ENCODE peak calls at places on chromosome 21, in nine cellular contexts. One of them, this sample, is unnamed.

GRCh38 chr21:46218906-46219590 is 9.5 kb downstream of the LSS start:
- DNase-seq in prostate gland: no peak
- DNase-seq in GM23338: no peak
- DNase-seq in K562: no peak
- DNase-seq in GM12892: no peak
- DNase-seq in sigmoid colon: peak
- DNase-seq in H1: no peak
- DNase-seq in HCT116: no peak
- DNase-seq in GM12891: no peak
- DNase-seq in this sample: no peak

GRCh38 chr21:39137248-39138186 is 45.7 kb downstream of the PSMG1 start:
- DNase-seq in GM23338: peak
- DNase-seq in GM12892: no peak
- DNase-seq in H1: no peak
- DNase-seq in GM12891: no peak
- DNase-seq in HCT116: no peak
- DNase-seq in K562: peak
- DNase-seq in sigmoid colon: no peak
- DNase-seq in prostate gland: no peak
- DNase-seq in this sample: peak

GRCh38 chr21:35208810-35209517 is 159.9 kb upstream of the RUNX1 start:
- DNase-seq in sigmoid colon: no peak
- DNase-seq in HCT116: no peak
- DNase-seq in H1: no peak
- DNase-seq in K562: no peak
- DNase-seq in GM23338: no peak
- DNase-seq in GM12891: no peak
- DNase-seq in GM12892: no peak
- DNase-seq in prostate gland: no peak
- DNase-seq in this sample: no peak

GRCh38 chr21:33846141-33846540 is 69.5 kb downstream of the ATP5PO start:
- DNase-seq in K562: no peak
- DNase-seq in GM23338: no peak
- DNase-seq in prostate gland: no peak
- DNase-seq in GM12892: no peak
- DNase-seq in sigmoid colon: no peak
- DNase-seq in HCT116: no peak
- DNase-seq in H1: no peak
- DNase-seq in GM12891: no peak
- DNase-seq in this sample: no peak

GRCh38 chr21:38660333-38661295 is 145.1 kb upstream of the ETS2 start:
- DNase-seq in H1: no peak
- DNase-seq in GM23338: peak
- DNase-seq in HCT116: no peak
- DNase-seq in prostate gland: no peak
- DNase-seq in sigmoid colon: no peak
- DNase-seq in GM12892: no peak
- DNase-seq in K562: no peak
- DNase-seq in GM12891: no peak
- DNase-seq in this sample: peak

GRCh38 chr21:14737922-14738321 is 191.8 kb upstream of the SAMSN1 start:
- DNase-seq in GM12891: no peak
- DNase-seq in prostate gland: peak
- DNase-seq in GM12892: no peak
- DNase-seq in GM23338: peak
- DNase-seq in sigmoid colon: no peak
- DNase-seq in K562: no peak
- DNase-seq in HCT116: peak
- DNase-seq in H1: no peak
- DNase-seq in this sample: peak

GRCh38 chr21:31173881-31174555 is 135.7 kb upstream of the KRTAP19-8 start:
- DNase-seq in prostate gland: no peak
- DNase-seq in GM23338: no peak
- DNase-seq in H1: no peak
- DNase-seq in HCT116: no peak
- DNase-seq in K562: no peak
- DNase-seq in sigmoid colon: no peak
- DNase-seq in GM12891: no peak
- DNase-seq in GM12892: no peak
- DNase-seq in this sample: no peak

GRCh38 chr21:42312626-42313104 is 2.5 kb downstream of the TFF3 start:
- DNase-seq in GM23338: no peak
- DNase-seq in prostate gland: no peak
- DNase-seq in HCT116: no peak
- DNase-seq in sigmoid colon: no peak
- DNase-seq in GM12891: no peak
- DNase-seq in GM12892: no peak
- DNase-seq in H1: no peak
- DNase-seq in K562: no peak
- DNase-seq in this sample: no peak

DNA sequence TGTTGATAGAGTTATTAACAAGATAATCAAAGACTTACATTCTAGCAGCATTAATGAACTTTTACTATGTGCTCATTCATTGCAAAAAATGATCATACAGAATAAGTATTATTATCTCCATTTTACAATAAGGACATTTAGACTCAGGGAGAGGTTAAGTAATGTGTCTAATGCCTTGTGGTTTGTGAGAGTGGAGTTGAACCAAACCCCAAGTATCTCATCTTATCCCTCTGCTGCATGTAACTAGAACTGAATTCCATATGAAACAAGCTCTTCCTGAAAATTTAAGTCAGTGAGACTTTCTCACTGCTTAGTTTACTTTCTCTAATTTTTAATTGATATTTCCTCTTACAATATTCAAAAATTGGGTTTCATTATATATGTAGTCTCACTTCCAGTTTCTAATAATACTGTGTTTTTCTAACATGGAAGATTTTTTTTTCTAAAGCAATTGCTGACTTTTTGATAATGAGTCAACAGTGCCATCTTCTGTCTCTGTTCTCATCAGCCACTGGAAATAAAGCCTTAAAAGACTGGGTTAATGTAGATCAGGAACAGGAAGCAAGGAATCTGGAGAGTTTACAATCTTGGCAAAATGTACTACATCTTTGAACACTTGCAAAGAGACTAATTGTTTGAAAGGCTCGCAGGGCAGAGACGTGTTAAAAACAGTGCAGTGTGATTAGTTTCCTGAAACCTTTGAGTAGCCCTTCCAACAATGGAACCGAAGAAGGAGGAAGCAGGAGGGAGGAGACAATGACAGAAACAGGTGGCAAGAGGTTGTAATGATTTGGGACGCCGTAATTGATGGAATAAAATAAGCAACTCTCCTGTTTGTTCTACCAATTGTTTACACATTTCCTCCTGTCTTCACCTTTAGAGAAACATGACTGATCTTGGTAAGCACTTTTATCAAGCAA is 567.6 kb downstream of the MRPL39 start:
- DNase-seq in GM23338: peak
- DNase-seq in GM12892: no peak
- DNase-seq in sigmoid colon: no peak
- DNase-seq in H1: no peak
- DNase-seq in K562: no peak
- DNase-seq in prostate gland: no peak
- DNase-seq in HCT116: no peak
- DNase-seq in GM12891: no peak
- DNase-seq in this sample: peak
- TF ChIP-seq POLR2AphosphoS5 in GM23338: no peak
- TF ChIP-seq POLR2AphosphoS5 in GM12892: no peak
- TF ChIP-seq POLR2AphosphoS5 in sigmoid colon: no peak
- TF ChIP-seq POLR2AphosphoS5 in H1: no peak
- TF ChIP-seq POLR2AphosphoS5 in K562: no peak
- TF ChIP-seq POLR2AphosphoS5 in prostate gland: no peak
- TF ChIP-seq POLR2AphosphoS5 in HCT116: no peak
- TF ChIP-seq POLR2AphosphoS5 in GM12891: no peak
- TF ChIP-seq POLR2AphosphoS5 in this sample: no peak

DNA sequence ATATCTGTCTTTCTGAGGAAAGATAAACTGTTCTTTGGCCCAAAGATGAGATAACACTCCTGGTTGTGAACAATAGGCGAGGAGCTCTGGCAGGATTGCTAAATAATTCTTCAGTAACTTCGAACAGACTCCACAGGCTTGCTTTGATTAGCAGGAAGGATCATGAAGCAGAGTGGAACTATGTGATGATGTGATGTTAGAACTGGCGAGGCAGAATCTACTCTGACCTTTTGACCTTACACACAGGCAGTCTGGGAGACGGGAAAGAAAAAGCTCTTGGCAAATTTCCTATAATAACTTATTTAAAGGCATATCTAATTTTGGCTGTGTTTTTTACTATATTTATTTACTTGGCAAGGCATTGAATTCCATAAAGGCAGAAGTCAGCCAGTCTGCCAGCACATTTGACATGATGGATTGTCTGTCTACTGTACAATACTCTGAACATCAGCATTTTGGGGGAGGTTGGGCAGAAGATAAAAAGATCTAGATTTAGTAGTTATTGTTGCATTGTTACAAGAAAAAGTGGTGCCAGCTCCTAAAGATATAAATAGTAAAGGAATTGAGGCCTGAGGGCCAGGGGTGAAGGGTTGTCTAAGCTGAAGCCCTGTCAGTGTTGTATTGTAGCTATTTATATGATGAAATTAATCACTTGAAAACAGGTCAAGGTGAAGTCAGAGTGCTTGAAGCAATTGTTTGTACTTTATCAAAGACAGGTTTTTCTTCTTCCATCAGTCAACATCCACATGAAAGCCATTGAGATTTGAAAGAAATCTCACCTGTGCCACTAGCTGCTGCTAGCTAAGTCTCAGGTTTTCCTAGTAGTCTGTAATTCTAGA is 708.8 kb downstream of the LTN1 start:
- DNase-seq in sigmoid colon: no peak
- DNase-seq in H1: no peak
- DNase-seq in K562: no peak
- DNase-seq in GM23338: no peak
- DNase-seq in GM12892: no peak
- DNase-seq in HCT116: no peak
- DNase-seq in prostate gland: no peak
- DNase-seq in GM12891: no peak
- DNase-seq in this sample: no peak
- TF ChIP-seq POLR2AphosphoS5 in sigmoid colon: no peak
- TF ChIP-seq POLR2AphosphoS5 in H1: no peak
- TF ChIP-seq POLR2AphosphoS5 in K562: no peak
- TF ChIP-seq POLR2AphosphoS5 in GM23338: no peak
- TF ChIP-seq POLR2AphosphoS5 in GM12892: no peak
- TF ChIP-seq POLR2AphosphoS5 in HCT116: no peak
- TF ChIP-seq POLR2AphosphoS5 in prostate gland: no peak
- TF ChIP-seq POLR2AphosphoS5 in GM12891: no peak
- TF ChIP-seq POLR2AphosphoS5 in this sample: no peak

GRCh38 chr21:36584980-36585940 is 105.3 kb upstream of the CLDN14 start:
- DNase-seq in K562: no peak
- DNase-seq in prostate gland: peak
- DNase-seq in GM12892: no peak
- DNase-seq in GM23338: peak
- DNase-seq in HCT116: no peak
- DNase-seq in H1: no peak
- DNase-seq in sigmoid colon: no peak
- DNase-seq in GM12891: no peak
- DNase-seq in this sample: no peak

GRCh38 chr21:36589352-36589971 is 109.5 kb upstream of the SIM2 start:
- DNase-seq in H1: no peak
- DNase-seq in HCT116: peak
- DNase-seq in GM12891: peak
- DNase-seq in sigmoid colon: no peak
- DNase-seq in prostate gland: no peak
- DNase-seq in GM23338: peak
- DNase-seq in K562: peak
- DNase-seq in GM12892: peak
- DNase-seq in this sample: peak

GRCh38 chr21:36579898-36580297 is 100.0 kb upstream of the CLDN14 start:
- DNase-seq in HCT116: no peak
- DNase-seq in H1: no peak
- DNase-seq in sigmoid colon: no peak
- DNase-seq in prostate gland: no peak
- DNase-seq in GM12892: no peak
- DNase-seq in GM23338: no peak
- DNase-seq in K562: no peak
- DNase-seq in GM12891: no peak
- DNase-seq in this sample: no peak

GRCh38 chr21:36587388-36587787 is 107.5 kb upstream of the CLDN14 start:
- DNase-seq in K562: no peak
- DNase-seq in GM12891: no peak
- DNase-seq in sigmoid colon: no peak
- DNase-seq in GM12892: no peak
- DNase-seq in HCT116: peak
- DNase-seq in GM23338: no peak
- DNase-seq in H1: no peak
- DNase-seq in prostate gland: no peak
- DNase-seq in this sample: no peak

DNA sequence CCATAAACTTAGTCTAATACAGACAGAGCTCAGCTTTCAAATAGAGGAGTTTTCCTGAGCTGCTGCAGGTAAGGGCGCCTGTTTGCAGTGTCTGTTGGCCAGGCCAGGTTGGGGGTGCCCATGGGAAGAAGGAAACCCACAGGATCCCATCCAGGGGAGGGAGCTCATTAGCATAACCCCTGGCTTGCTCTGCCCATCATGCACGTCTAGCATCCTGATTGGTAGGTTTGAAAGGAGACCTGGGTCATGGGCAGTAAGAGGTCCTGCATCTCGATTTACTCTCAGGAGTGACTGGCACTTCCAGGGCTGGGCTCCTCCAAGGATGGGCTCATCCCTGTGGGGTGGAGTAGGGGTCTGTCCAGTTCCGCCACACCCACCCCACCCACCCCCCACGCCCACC is 103.7 kb upstream of the CLDN14 start:
- DNase-seq in HCT116: no peak
- DNase-seq in GM12891: no peak
- DNase-seq in sigmoid colon: no peak
- DNase-seq in prostate gland: no peak
- DNase-seq in GM12892: no peak
- DNase-seq in K562: no peak
- DNase-seq in H1: no peak
- DNase-seq in GM23338: no peak
- DNase-seq in this sample: no peak
- TF ChIP-seq POLR2AphosphoS5 in HCT116: no peak
- TF ChIP-seq POLR2AphosphoS5 in GM12891: no peak
- TF ChIP-seq POLR2AphosphoS5 in sigmoid colon: no peak
- TF ChIP-seq POLR2AphosphoS5 in prostate gland: no peak
- TF ChIP-seq POLR2AphosphoS5 in GM12892: no peak
- TF ChIP-seq POLR2AphosphoS5 in K562: no peak
- TF ChIP-seq POLR2AphosphoS5 in H1: no peak
- TF ChIP-seq POLR2AphosphoS5 in GM23338: no peak
- TF ChIP-seq POLR2AphosphoS5 in this sample: no peak

GRCh38 chr21:44909719-44910118 is 11.0 kb downstream of the ITGB2 start:
- DNase-seq in GM23338: no peak
- DNase-seq in H1: no peak
- DNase-seq in sigmoid colon: no peak
- DNase-seq in HCT116: no peak
- DNase-seq in GM12891: no peak
- DNase-seq in K562: no peak
- DNase-seq in prostate gland: no peak
- DNase-seq in GM12892: no peak
- DNase-seq in this sample: no peak

GRCh38 chr21:44912158-44912473 is 8.6 kb downstream of the ITGB2 start:
- DNase-seq in HCT116: no peak
- DNase-seq in GM23338: no peak
- DNase-seq in K562: no peak
- DNase-seq in sigmoid colon: no peak
- DNase-seq in prostate gland: no peak
- DNase-seq in H1: no peak
- DNase-seq in GM12891: no peak
- DNase-seq in GM12892: no peak
- DNase-seq in this sample: no peak

GRCh38 chr21:44910229-44911065 is 10.3 kb downstream of the ITGB2 start:
- DNase-seq in HCT116: no peak
- DNase-seq in GM12892: no peak
- DNase-seq in K562: no peak
- DNase-seq in H1: no peak
- DNase-seq in sigmoid colon: no peak
- DNase-seq in GM23338: no peak
- DNase-seq in GM12891: no peak
- DNase-seq in prostate gland: no peak
- DNase-seq in this sample: no peak

GRCh38 chr21:44911066-44911383 is 9.7 kb downstream of the ITGB2 start:
- DNase-seq in GM23338: no peak
- DNase-seq in K562: no peak
- DNase-seq in GM12892: no peak
- DNase-seq in sigmoid colon: no peak
- DNase-seq in HCT116: no peak
- DNase-seq in H1: no peak
- DNase-seq in prostate gland: no peak
- DNase-seq in GM12891: no peak
- DNase-seq in this sample: no peak

DNA sequence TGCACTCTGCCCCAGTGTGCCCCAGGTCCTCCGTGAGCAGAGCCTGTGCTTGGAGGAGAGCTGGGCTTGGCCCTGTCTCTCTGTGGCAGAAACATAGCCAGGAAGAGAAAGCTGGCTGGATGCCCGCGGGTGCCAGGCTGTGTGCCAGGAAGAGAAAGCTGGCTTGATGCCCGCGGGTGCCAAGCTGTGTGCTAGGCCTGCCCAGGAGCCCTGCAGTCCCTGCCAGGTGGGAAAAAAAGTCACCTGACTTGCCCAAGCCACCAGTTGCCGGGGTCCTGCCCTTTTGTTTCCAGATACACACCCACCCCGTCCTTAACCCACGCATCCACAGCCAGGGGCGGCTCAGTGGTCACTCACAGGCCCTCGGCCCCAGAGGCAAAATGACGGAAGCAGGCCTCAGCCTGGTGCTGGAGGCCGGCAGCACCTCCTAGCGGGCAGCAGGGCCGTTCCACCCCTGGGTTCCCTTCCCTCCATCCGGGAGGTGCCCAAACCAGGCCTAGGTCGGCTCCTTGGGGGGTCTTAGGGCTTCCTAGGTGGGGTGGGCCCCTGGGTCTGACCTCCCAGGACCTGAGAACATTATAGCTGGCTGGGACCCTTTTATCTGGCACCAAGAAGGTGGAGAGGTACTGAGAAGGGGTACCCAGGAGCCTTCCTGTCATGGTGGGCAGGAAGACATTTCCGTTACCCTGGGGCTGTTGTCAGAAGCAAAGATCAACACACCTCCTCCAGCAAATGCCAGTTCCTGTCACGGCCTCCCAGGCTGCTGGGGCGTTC is 9.1 kb downstream of the ITGB2 start:
- DNase-seq in prostate gland: peak
- DNase-seq in sigmoid colon: peak
- DNase-seq in H1: no peak
- DNase-seq in GM23338: no peak
- DNase-seq in GM12892: peak
- DNase-seq in GM12891: peak
- DNase-seq in K562: peak
- DNase-seq in HCT116: no peak
- DNase-seq in this sample: no peak
- TF ChIP-seq POLR2AphosphoS5 in prostate gland: peak
- TF ChIP-seq POLR2AphosphoS5 in sigmoid colon: peak
- TF ChIP-seq POLR2AphosphoS5 in H1: no peak
- TF ChIP-seq POLR2AphosphoS5 in GM23338: no peak
- TF ChIP-seq POLR2AphosphoS5 in GM12892: no peak
- TF ChIP-seq POLR2AphosphoS5 in GM12891: no peak
- TF ChIP-seq POLR2AphosphoS5 in K562: no peak
- TF ChIP-seq POLR2AphosphoS5 in HCT116: no peak
- TF ChIP-seq POLR2AphosphoS5 in this sample: peak

This sample was measured in HL-60.